ENCODE peak calls at places on chromosomes 12 and 14, in nine cellular contexts. M is fibroblast of lung, U is GM23338, N is mammary epithelial cell, W is HCT116, V is GM12878, R is PC-9, I is neural progenitor cell, J is MM.1S. H is an unnamed sample.

GRCh38 chr12:53231859-53232640 is at the start of gene RARG:
- DNase-seq in M (peak), W (no peak), I (peak), N (peak), R (peak), U (peak), V (no peak), J (peak), H (peak)

GRCh38 chr12:122850695-122851350 is 15.6 kb downstream of the HIP1R start:
- DNase-seq in M (peak), U (no peak), R (no peak), J (no peak), I (no peak), V (no peak), N (no peak), W (no peak), H (no peak)

GRCh38 chr14:27243360-27243759 is 645.5 kb upstream of the NOVA1 start:
- DNase-seq in U (no peak), J (no peak), I (no peak), V (no peak), R (no peak), M (peak), N (no peak), W (no peak), H (no peak)

GRCh38 chr12:32024884-32025599 is 65.8 kb downstream of the RESF1 start:
- DNase-seq in I (no peak), R (no peak), M (no peak), U (no peak), J (no peak), V (no peak), N (no peak), W (no peak), H (no peak)

GRCh38 chr14:103546651-103547454 is 15.6 kb downstream of the BAG5 start:
- DNase-seq in U (peak), R (peak), I (peak), V (no peak), N (peak), J (peak), M (no peak), W (peak), H (peak)

GRCh38 chr12:109588461-109589239 is 15.1 kb downstream of the MVK start:
- DNase-seq in M (no peak), N (no peak), W (no peak), U (no peak), I (peak), R (no peak), J (no peak), V (no peak), H (no peak)

GRCh38 chr14:52241102-52241793 is 26.2 kb upstream of the PTGDR start:
- DNase-seq in W (no peak), V (no peak), J (no peak), R (no peak), M (peak), U (no peak), N (peak), I (no peak), H (no peak)

GRCh38 chr12:12749433-12749832 is 32.3 kb downstream of the CDKN1B start:
- DNase-seq in U (peak), W (no peak), I (no peak), R (no peak), V (no peak), J (no peak), M (no peak), N (no peak), H (no peak)

GRCh38 chr14:28773917-28774691 is 7.5 kb downstream of the FOXG1 start:
- DNase-seq in W (no peak), V (no peak), M (peak), I (peak), R (no peak), N (no peak), U (peak), J (no peak), H (peak)

GRCh38 chr12:77116277-77116676 is 50.9 kb upstream of the E2F7 start:
- DNase-seq in R (no peak), M (peak), I (no peak), J (no peak), U (no peak), N (no peak), W (no peak), V (no peak), H (no peak)

GRCh38 chr14:60328588-60328987 is 79.6 kb downstream of the PPM1A start:
- DNase-seq in V (no peak), J (no peak), M (no peak), R (no peak), N (no peak), I (peak), W (no peak), U (peak), H (no peak)

GRCh38 chr12:45839917-45840316 is 110.4 kb downstream of the ARID2 start:
- DNase-seq in J (no peak), R (no peak), M (no peak), U (no peak), W (no peak), V (no peak), I (no peak), N (peak), H (no peak)

GRCh38 chr12:117236456-117237001 is 46.3 kb upstream of the FBXO21 start:
- DNase-seq in R (peak), I (peak), V (no peak), U (peak), M (peak), W (peak), N (peak), J (peak), H (peak)

GRCh38 chr12:27305673-27306504 is 26.7 kb upstream of the BMAL2 start:
- DNase-seq in U (peak), J (peak), M (peak), R (no peak), I (peak), N (no peak), V (no peak), W (peak), H (peak)

GRCh38 chr12:83015390-83016225 is 328.9 kb downstream of the TMTC2 start:
- DNase-seq in W (peak), V (no peak), I (no peak), J (no peak), N (no peak), M (peak), R (peak), U (no peak), H (no peak)

GRCh38 chr12:117587646-117588287 is 226.3 kb upstream of the NOS1 start:
- DNase-seq in V (no peak), M (peak), W (peak), I (peak), N (peak), R (peak), U (peak), J (peak), H (peak)

GRCh38 chr14:57831981-57832380 is 33.9 kb downstream of the SLC35F4 start:
- DNase-seq in R (no peak), W (no peak), J (no peak), N (no peak), U (peak), M (no peak), I (peak), V (no peak), H (peak)

GRCh38 chr14:94581127-94581999 is at the start of gene SERPINA5:
- DNase-seq in W (no peak), U (peak), N (peak), I (peak), V (no peak), J (no peak), R (peak), M (no peak), H (no peak)

GRCh38 chr12:25412735-25413134 is 140.3 kb downstream of the LMNTD1 start:
- DNase-seq in J (peak), N (no peak), R (no peak), V (no peak), U (no peak), W (no peak), M (no peak), I (no peak), H (no peak)

GRCh38 chr12:56565510-56566101 is 44.0 kb downstream of the RBMS2 start:
- DNase-seq in N (no peak), U (peak), J (no peak), I (peak), V (no peak), W (no peak), M (peak), R (no peak), H (peak)

GRCh38 chr12:124461851-124462623 is 105.4 kb downstream of the NCOR2 start:
- DNase-seq in U (no peak), I (no peak), M (no peak), J (no peak), W (no peak), N (no peak), R (no peak), V (no peak), H (no peak)

GRCh38 chr14:61477845-61478438 is 156.6 kb downstream of the PRKCH start:
- DNase-seq in V (no peak), U (no peak), N (peak), I (no peak), R (peak), J (no peak), W (peak), M (peak), H (no peak)

GRCh38 chr12:128266559-128267245 is at the start of gene TMEM132C:
- DNase-seq in N (no peak), M (no peak), V (no peak), U (peak), R (no peak), J (no peak), W (no peak), I (peak), H (no peak)

GRCh38 chr12:128266086-128266485 is 884 bp upstream of the TMEM132C start:
- DNase-seq in R (no peak), I (no peak), J (no peak), W (no peak), M (no peak), U (no peak), V (no peak), N (no peak), H (no peak)

GRCh38 chr12:128267246-128267622 is 264 bp downstream of the TMEM132C start:
- DNase-seq in J (no peak), U (peak), R (no peak), I (no peak), N (no peak), M (no peak), W (no peak), V (no peak), H (no peak)

GRCh38 chr12:128267651-128268347 is 829 bp downstream of the TMEM132C start:
- DNase-seq in U (peak), W (no peak), R (no peak), M (no peak), J (no peak), V (no peak), N (no peak), I (peak), H (no peak)

GRCh38 chr12:128265566-128265965 is 1.4 kb upstream of the TMEM132C start:
- DNase-seq in N (no peak), I (no peak), W (no peak), V (no peak), M (no peak), J (no peak), U (no peak), R (no peak), H (no peak)
- TF ChIP-seq CTCF in N (no peak), I (no peak), W (no peak), V (no peak), M (no peak), J (no peak), U (no peak), R (no peak), H (no peak)

GRCh38 chr14:69572634-69573135 is 2.0 kb downstream of the CCDC177 start:
- DNase-seq in M (no peak), R (no peak), V (no peak), N (no peak), U (peak), W (no peak), J (no peak), I (no peak), H (peak)

GRCh38 chr14:69570836-69571330 is 3.8 kb downstream of the CCDC177 start:
- DNase-seq in M (no peak), U (no peak), J (no peak), R (no peak), W (no peak), I (no peak), V (no peak), N (no peak), H (no peak)

GRCh38 chr14:69573205-69573840 is 1.3 kb downstream of the CCDC177 start:
- DNase-seq in R (peak), V (no peak), I (no peak), U (peak), J (no peak), M (no peak), N (no peak), W (no peak), H (peak)

GRCh38 chr14:69571449-69571878 is 3.2 kb downstream of the CCDC177 start:
- DNase-seq in M (no peak), V (no peak), I (no peak), N (no peak), J (no peak), R (no peak), W (no peak), U (no peak), H (no peak)

DNA sequence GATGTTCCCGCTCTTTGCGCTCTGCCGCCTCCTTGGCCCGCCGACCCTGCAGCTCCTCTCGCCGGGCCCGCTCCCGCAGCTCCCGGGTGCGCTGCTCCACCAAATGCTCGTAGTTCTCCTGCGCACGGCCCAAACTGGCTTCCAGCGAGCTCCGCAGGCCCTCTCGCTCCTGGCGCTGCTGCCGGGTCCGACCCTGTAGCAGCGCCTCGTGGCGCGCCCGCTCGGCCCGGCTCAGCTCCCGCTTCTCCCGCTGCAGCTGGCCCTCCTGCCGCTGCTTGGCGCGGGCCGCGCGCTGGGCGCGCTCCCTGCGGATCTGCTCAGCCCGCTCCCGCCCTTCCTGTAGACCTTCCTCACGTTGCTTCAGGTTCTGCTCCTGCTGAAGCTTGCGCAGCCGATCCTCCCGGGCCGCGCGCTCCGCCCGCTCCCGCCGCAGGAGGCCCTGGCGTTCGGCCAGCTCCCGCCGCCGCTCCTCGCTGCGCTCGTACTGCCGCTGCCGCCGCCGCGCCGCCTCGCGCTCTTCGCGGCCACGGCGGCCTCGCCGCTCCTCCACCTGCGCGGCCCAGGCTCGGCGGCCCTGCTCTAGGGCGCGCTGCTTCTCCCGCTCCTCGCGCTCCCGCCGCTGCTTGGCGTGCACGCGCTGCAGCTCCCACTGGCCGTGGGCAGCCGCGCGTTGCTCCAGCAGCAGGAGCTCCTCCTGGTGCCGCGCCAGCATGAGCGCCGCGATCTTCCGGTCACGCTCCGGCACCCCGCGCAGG is 2.6 kb downstream of the CCDC177 start:
- DNase-seq in U (peak), M (peak), R (peak), W (no peak), N (peak), I (no peak), V (no peak), J (no peak), H (peak)
- TF ChIP-seq EZH2 in U (peak), M (peak), R (no peak), W (no peak), N (no peak), I (no peak), V (no peak), J (no peak), H (peak)

GRCh38 chr12:9741726-9742125 is 8.8 kb upstream of the CLECL1 start:
- DNase-seq in R (no peak), M (no peak), N (no peak), U (no peak), V (peak), I (no peak), J (peak), W (no peak), H (no peak)
- TF ChIP-seq CTCF in R (no peak), M (no peak), N (no peak), U (no peak), V (no peak), I (no peak), J (no peak), W (no peak), H (no peak)

DNA sequence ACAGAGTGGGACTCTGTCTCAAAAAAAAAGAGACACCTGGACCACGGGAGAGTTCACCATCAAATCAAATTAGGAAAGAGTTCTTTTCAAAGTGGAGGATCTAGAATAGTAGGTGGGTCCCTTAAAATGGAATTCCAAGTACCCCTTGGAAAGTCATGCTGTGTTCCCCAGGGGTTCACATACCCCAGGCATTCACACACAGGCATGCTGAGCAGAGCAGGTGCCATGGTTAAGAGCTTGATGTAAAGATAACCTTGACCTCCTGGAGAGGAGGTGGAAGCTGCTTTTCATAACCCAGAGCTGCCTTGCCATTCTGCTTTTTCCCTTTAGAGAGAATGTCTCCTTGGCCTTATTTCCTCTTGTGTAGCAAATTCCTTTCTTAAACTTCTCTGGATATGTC is 14.2 kb upstream of the SRSF5 start:
- DNase-seq in V (no peak), R (no peak), M (no peak), J (no peak), W (no peak), N (no peak), I (no peak), U (no peak), H (no peak)
- TF ChIP-seq EZH2 in V (no peak), R (no peak), M (no peak), J (no peak), W (no peak), N (no peak), I (no peak), U (no peak), H (no peak)

GRCh38 chr12:85951823-85952222 is 77.7 kb downstream of the NTS start:
- DNase-seq in U (peak), R (no peak), W (peak), J (peak), M (peak), I (no peak), V (no peak), N (peak), H (peak)
- TF ChIP-seq CTCF in U (peak), R (peak), W (peak), J (peak), M (peak), I (peak), V (no peak), N (peak), H (peak)

GRCh38 chr14:59126714-59127436 is 61.6 kb upstream of the DAAM1 start:
- DNase-seq in J (peak), I (peak), N (peak), U (peak), V (no peak), R (peak), M (peak), W (peak), H (peak)

GRCh38 chr14:59130472-59130871 is 58.0 kb upstream of the DAAM1 start:
- DNase-seq in M (no peak), U (peak), I (peak), R (no peak), V (no peak), W (no peak), J (no peak), N (no peak), H (peak)

GRCh38 chr14:59125156-59125555 is 63.3 kb upstream of the DAAM1 start:
- DNase-seq in J (peak), W (no peak), I (no peak), N (no peak), R (no peak), U (no peak), V (no peak), M (no peak), H (no peak)

GRCh38 chr14:59123975-59124374 is 64.5 kb upstream of the DAAM1 start:
- DNase-seq in J (no peak), W (no peak), V (no peak), R (no peak), N (no peak), M (peak), U (peak), I (no peak), H (peak)

DNA sequence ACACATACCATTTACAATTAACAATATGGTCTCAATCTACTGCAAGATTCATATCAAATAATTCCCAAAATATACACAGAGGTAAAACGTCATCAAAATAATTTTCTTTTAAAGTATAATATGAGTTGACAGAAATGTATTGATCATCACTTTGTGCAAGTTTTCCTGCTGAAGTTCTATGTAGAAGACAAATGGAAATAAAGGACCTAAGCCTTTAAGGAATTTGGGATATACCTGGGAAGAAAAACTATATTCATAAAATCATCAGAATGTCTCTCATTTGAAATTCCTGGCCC is 61.1 kb upstream of the DAAM1 start:
- DNase-seq in W (no peak), R (no peak), M (no peak), V (no peak), I (no peak), U (no peak), N (no peak), J (no peak), H (no peak)
- TF ChIP-seq EZH2 in W (no peak), R (no peak), M (no peak), V (no peak), I (no peak), U (no peak), N (no peak), J (no peak), H (no peak)

DNA sequence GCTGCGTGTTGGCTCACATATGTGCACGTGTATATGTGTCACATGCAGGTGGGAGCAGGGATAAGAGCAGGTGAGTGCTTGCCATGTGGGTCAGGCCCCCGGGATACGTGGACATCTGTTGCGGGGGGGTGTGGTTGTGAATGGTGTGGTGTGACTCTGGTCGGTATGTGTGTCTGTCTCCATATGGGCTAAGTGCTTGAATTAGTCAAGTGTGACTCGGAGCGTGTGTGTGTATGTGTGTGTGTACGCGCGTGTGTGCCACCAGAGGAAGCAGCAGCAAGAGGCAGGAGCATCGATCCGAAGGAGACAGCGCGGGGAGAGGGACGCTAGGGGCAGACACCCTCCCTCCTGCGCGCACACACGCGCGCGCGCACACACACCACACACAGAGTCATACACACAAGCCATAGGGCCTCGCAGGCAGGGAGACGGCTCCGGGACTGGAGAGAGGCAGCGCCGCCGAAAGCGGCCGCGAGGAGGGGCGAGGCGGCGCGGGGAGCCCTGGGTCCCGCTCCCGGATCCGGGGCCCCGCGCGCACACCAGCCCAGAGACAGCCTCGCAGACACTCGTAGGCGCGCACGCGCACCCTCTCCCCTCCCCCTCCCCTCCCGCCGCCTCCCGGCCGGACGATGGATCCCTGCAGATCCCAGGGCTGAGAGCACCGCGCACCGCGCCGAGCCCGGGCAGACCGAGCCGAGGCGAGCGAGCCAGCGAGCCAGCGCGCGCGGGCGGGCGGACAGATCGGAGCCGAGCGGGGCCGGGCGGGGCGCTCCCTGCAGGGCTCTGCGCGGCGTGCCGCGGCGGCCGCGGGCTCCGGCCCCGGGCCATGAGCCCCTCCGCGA is at the start of gene ASIC1:
- DNase-seq in V (no peak), J (peak), M (peak), I (peak), W (peak), N (peak), R (peak), U (peak), H (peak)
- TF ChIP-seq CTCF in V (no peak), J (no peak), M (no peak), I (peak), W (no peak), N (no peak), R (no peak), U (no peak), H (peak)

GRCh38 chr14:105478624-105479305 is 4.1 kb downstream of the CRIP2 start:
- DNase-seq in N (no peak), R (no peak), V (no peak), M (no peak), J (no peak), W (no peak), U (peak), I (peak), H (no peak)

GRCh38 chr14:105475916-105476845 is 1.6 kb downstream of the CRIP2 start:
- DNase-seq in I (peak), J (no peak), U (peak), N (peak), M (peak), V (no peak), R (no peak), W (no peak), H (peak)

GRCh38 chr14:105476937-105477658 is 2.5 kb downstream of the CRIP2 start:
- DNase-seq in M (no peak), J (no peak), V (no peak), N (no peak), W (no peak), U (no peak), R (no peak), I (no peak), H (no peak)

GRCh38 chr14:105479438-105480164 is 5.0 kb downstream of the CRIP2 start:
- DNase-seq in R (no peak), V (no peak), U (no peak), W (no peak), I (no peak), M (no peak), J (no peak), N (no peak), H (no peak)

GRCh38 chr14:105477659-105478623 is 3.3 kb downstream of the CRIP2 start:
- DNase-seq in V (no peak), R (no peak), U (peak), W (no peak), I (peak), M (no peak), J (no peak), N (no peak), H (peak)
- TF ChIP-seq EZH2 in V (no peak), R (no peak), U (peak), W (no peak), I (peak), M (no peak), J (peak), N (no peak), H (no peak)

H was measured in A673.